ENCODE peak calls at places on chromosomes 13 and 19, in six cellular contexts. M, V, C, E, Z and P are unnamed samples.

GRCh38 chr19:53989600-53990533 is 1.6 kb upstream of the CACNG6 start:
- DNase-seq in M (peak), V (no peak), C (no peak), E (no peak), Z (no peak), P (no peak)

GRCh38 chr13:37656247-37656940 is 57.8 kb upstream of the POSTN start:
- DNase-seq in M (no peak), V (no peak), C (peak), E (no peak), Z (no peak), P (peak)

GRCh38 chr13:113853518-113854237 is 10.2 kb downstream of the GAS6 start:
- DNase-seq in M (peak), V (no peak), C (no peak), E (no peak), Z (peak), P (no peak)

GRCh38 chr13:111938743-111939142 is 128.2 kb upstream of the SOX1 start:
- DNase-seq in M (no peak), V (no peak), C (no peak), E (no peak), Z (no peak), P (no peak)

GRCh38 chr19:2014081-2014693 is 1.3 kb downstream of the BTBD2 start:
- DNase-seq in M (no peak), V (no peak), C (no peak), E (no peak), Z (peak), P (no peak)

GRCh38 chr19:45117167-45117594 is 24.2 kb downstream of the PPP1R37 start:
- DNase-seq in M (no peak), V (no peak), C (no peak), E (no peak), Z (no peak), P (no peak)

GRCh38 chr19:40178756-40179155 is 12.5 kb upstream of the MAP3K10 start:
- DNase-seq in M (no peak), V (no peak), C (no peak), E (no peak), Z (no peak), P (no peak)

GRCh38 chr19:511101-511841 is 4.0 kb downstream of the TPGS1 start:
- DNase-seq in M (peak), V (no peak), C (no peak), E (no peak), Z (no peak), P (no peak)

GRCh38 chr13:98216135-98216565 is 39.1 kb upstream of the RNF113B start:
- DNase-seq in M (peak), V (no peak), C (peak), E (no peak), Z (peak), P (peak)

GRCh38 chr19:1042689-1043511 is 3.0 kb downstream of the ABCA7 start:
- DNase-seq in M (peak), V (no peak), C (no peak), E (no peak), Z (no peak), P (no peak)

GRCh38 chr13:34401741-34402140 is 540.3 kb upstream of the NBEA start:
- DNase-seq in M (no peak), V (no peak), C (no peak), E (no peak), Z (no peak), P (no peak)

GRCh38 chr13:107138987-107139386 is 571.0 kb upstream of the ARGLU1 start:
- DNase-seq in M (no peak), V (no peak), C (no peak), E (no peak), Z (no peak), P (no peak)

GRCh38 chr19:46495789-46496099 is at the start of gene PNMA8B:
- DNase-seq in M (peak), V (peak), C (no peak), E (no peak), Z (peak), P (no peak)

GRCh38 chr19:6765738-6766356 is 1.4 kb downstream of the SH2D3A start:
- DNase-seq in M (no peak), V (peak), C (peak), E (peak), Z (no peak), P (no peak)

GRCh38 chr19:11995174-11995573 is 30.3 kb downstream of the ZNF763 start:
- DNase-seq in M (no peak), V (no peak), C (no peak), E (no peak), Z (no peak), P (no peak)

GRCh38 chr13:47455581-47455980 is 545.5 kb downstream of the SUCLA2 start:
- DNase-seq in M (no peak), V (no peak), C (no peak), E (no peak), Z (no peak), P (no peak)

GRCh38 chr13:48727252-48728011 is 73.7 kb downstream of the CYSLTR2 start:
- DNase-seq in M (no peak), V (no peak), C (no peak), E (no peak), Z (peak), P (no peak)

GRCh38 chr19:19540707-19541515 is 2.8 kb downstream of the CILP2 start:
- DNase-seq in M (peak), V (peak), C (no peak), E (no peak), Z (peak), P (no peak)

GRCh38 chr19:19743176-19743575 is 10.3 kb upstream of the ZNF14 start:
- DNase-seq in M (no peak), V (no peak), C (no peak), E (no peak), Z (no peak), P (no peak)

GRCh38 chr19:15595069-15595468 is 19.9 kb upstream of the CYP4F8 start:
- DNase-seq in M (no peak), V (no peak), C (no peak), E (peak), Z (no peak), P (no peak)

GRCh38 chr13:19321222-19321621 is 139.6 kb upstream of the TUBA3C start:
- DNase-seq in M (no peak), V (no peak), C (no peak), E (no peak), Z (no peak), P (no peak)

GRCh38 chr13:91017031-91017668 is 330.3 kb upstream of the MIR17HG start:
- DNase-seq in M (no peak), V (no peak), C (no peak), E (no peak), Z (no peak), P (no peak)

GRCh38 chr19:14544977-14545715 is 15.8 kb downstream of the TECR start:
- DNase-seq in M (peak), V (no peak), C (no peak), E (no peak), Z (no peak), P (no peak)

GRCh38 chr19:28208745-28209144 is 1004.2 kb downstream of the UQCRFS1 start:
- DNase-seq in M (no peak), V (no peak), C (no peak), E (no peak), Z (no peak), P (no peak)

GRCh38 chr13:44755872-44756271 is 179.7 kb upstream of the TSC22D1 start:
- DNase-seq in M (no peak), V (no peak), C (peak), E (no peak), Z (no peak), P (no peak)

GRCh38 chr19:58037927-58038687 is 4.3 kb downstream of the ZSCAN1 start:
- DNase-seq in M (no peak), V (no peak), C (no peak), E (no peak), Z (no peak), P (no peak)

GRCh38 chr19:44305457-44305856 is 632 bp upstream of the ZNF235 start:
- DNase-seq in M (no peak), V (no peak), C (no peak), E (no peak), Z (no peak), P (no peak)

GRCh38 chr19:58476498-58477015 is 405 bp downstream of the ZNF446 start:
- DNase-seq in M (no peak), V (no peak), C (no peak), E (no peak), Z (no peak), P (no peak)

GRCh38 chr13:105665284-105665683 is 870.2 kb downstream of the EFNB2 start:
- DNase-seq in M (no peak), V (no peak), C (peak), E (no peak), Z (no peak), P (peak)

GRCh38 chr19:7769171-7769570 is 6.1 kb downstream of the CLEC4M start:
- DNase-seq in M (no peak), V (no peak), C (no peak), E (no peak), Z (no peak), P (no peak)

GRCh38 chr19:36528921-36529518 is 949 bp upstream of the ZNF260 start:
- DNase-seq in M (no peak), V (no peak), C (no peak), E (no peak), Z (no peak), P (no peak)

GRCh38 chr13:73110814-73111213 is 52.0 kb downstream of the KLF5 start:
- DNase-seq in M (no peak), V (no peak), C (no peak), E (no peak), Z (no peak), P (no peak)

GRCh38 chr13:29679357-29680050 is 84.0 kb upstream of the SLC7A1 start:
- DNase-seq in M (no peak), V (no peak), C (no peak), E (no peak), Z (no peak), P (no peak)

GRCh38 chr13:107873908-107874307 is 341.4 kb downstream of the LIG4 start:
- DNase-seq in M (no peak), V (no peak), C (no peak), E (no peak), Z (no peak), P (no peak)

GRCh38 chr13:105165449-105166125 is 1369.9 kb downstream of the EFNB2 start:
- DNase-seq in M (no peak), V (no peak), C (peak), E (no peak), Z (no peak), P (no peak)

GRCh38 chr13:28641600-28641926 is 17.4 kb upstream of the POMP start:
- DNase-seq in M (no peak), V (no peak), C (no peak), E (no peak), Z (no peak), P (no peak)

GRCh38 chr19:49355890-49356289 is 6.3 kb downstream of the TEAD2 start:
- DNase-seq in M (no peak), V (peak), C (no peak), E (no peak), Z (no peak), P (no peak)

GRCh38 chr19:21694171-21694906 is 73.0 kb downstream of the ZNF100 start:
- DNase-seq in M (no peak), V (no peak), C (no peak), E (no peak), Z (peak), P (no peak)

GRCh38 chr19:21688464-21688863 is 78.9 kb downstream of the ZNF100 start:
- DNase-seq in M (no peak), V (no peak), C (no peak), E (no peak), Z (no peak), P (no peak)

GRCh38 chr19:21693399-21693798 is 74.0 kb downstream of the ZNF100 start:
- DNase-seq in M (no peak), V (no peak), C (no peak), E (no peak), Z (no peak), P (no peak)

GRCh38 chr19:21697171-21697570 is 70.2 kb downstream of the ZNF100 start:
- DNase-seq in M (no peak), V (no peak), C (no peak), E (no peak), Z (peak), P (no peak)

DNA sequence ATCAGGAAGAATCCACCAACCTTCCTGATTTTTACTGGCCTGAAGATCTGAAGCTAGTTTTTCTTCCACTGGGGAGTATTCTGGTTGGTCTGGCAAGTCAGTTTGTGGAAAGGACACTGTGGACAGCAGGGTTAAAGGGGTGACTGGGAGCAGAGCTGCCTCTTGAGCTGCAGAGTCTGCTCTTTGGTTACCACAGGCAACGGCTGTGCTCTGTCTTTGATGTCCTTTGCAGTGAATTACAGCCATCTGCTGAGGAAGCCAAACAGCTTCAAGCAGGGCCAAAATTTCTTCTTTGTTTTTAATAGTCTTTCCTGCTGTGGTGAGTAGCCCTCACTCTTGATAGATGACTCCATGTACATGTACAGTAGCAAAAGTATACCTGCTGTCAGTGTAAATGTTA is 75.7 kb downstream of the ZNF100 start:
- DNase-seq in M (no peak), V (no peak), C (no peak), E (no peak), Z (peak), P (no peak)
- TF ChIP-seq CTCF in M (no peak), V (no peak), C (no peak), E (no peak), Z (no peak), P (no peak)

GRCh38 chr13:85261757-85262346 is 537.4 kb downstream of the SLITRK6 start:
- DNase-seq in M (no peak), V (no peak), C (no peak), E (no peak), Z (no peak), P (no peak)
- TF ChIP-seq CTCF in M (no peak), V (no peak), C (peak), E (no peak), Z (no peak), P (peak)

GRCh38 chr13:51865838-51866237 is 4.1 kb downstream of the CCDC70 start:
- DNase-seq in M (no peak), V (no peak), C (no peak), E (no peak), Z (no peak), P (no peak)
- TF ChIP-seq CTCF in M (no peak), V (no peak), C (no peak), E (no peak), Z (no peak), P (no peak)

GRCh38 chr19:35327642-35328041 is 1.3 kb upstream of the CD22 start:
- DNase-seq in M (no peak), V (no peak), C (no peak), E (no peak), Z (no peak), P (no peak)
- TF ChIP-seq CTCF in M (no peak), V (no peak), C (peak), E (no peak), Z (no peak), P (peak)

GRCh38 chr19:56253737-56254136 is 18.8 kb upstream of the EDDM13 start:
- DNase-seq in M (no peak), V (no peak), C (peak), E (no peak), Z (no peak), P (no peak)
- TF ChIP-seq CTCF in M (peak), V (peak), C (peak), E (no peak), Z (peak), P (peak)

GRCh38 chr13:110507678-110508381 is 53.7 kb downstream of the RAB20 start:
- DNase-seq in M (peak), V (peak), C (no peak), E (no peak), Z (no peak), P (no peak)
- TF ChIP-seq CTCF in M (no peak), V (no peak), C (no peak), E (no peak), Z (no peak), P (no peak)

GRCh38 chr13:40790232-40790631 is 821 bp downstream of the SLC25A15 start:
- DNase-seq in M (no peak), V (no peak), C (no peak), E (no peak), Z (no peak), P (no peak)

GRCh38 chr13:40787062-40787461 is 2.3 kb upstream of the SLC25A15 start:
- DNase-seq in M (no peak), V (no peak), C (no peak), E (no peak), Z (no peak), P (no peak)

GRCh38 chr13:40784540-40784939 is 4.9 kb upstream of the SLC25A15 start:
- DNase-seq in M (no peak), V (no peak), C (no peak), E (no peak), Z (no peak), P (no peak)

GRCh38 chr13:40789275-40790231 is at the start of gene SLC25A15:
- DNase-seq in M (peak), V (peak), C (peak), E (no peak), Z (peak), P (no peak)

GRCh38 chr13:40786568-40786996 is 2.8 kb upstream of the SLC25A15 start:
- DNase-seq in M (no peak), V (no peak), C (no peak), E (no peak), Z (no peak), P (no peak)
- TF ChIP-seq CTCF in M (no peak), V (no peak), C (no peak), E (no peak), Z (no peak), P (no peak)

GRCh38 chr13:99448586-99448985 is 52.7 kb upstream of the TM9SF2 start:
- DNase-seq in M (no peak), V (no peak), C (no peak), E (no peak), Z (no peak), P (no peak)

GRCh38 chr13:99442273-99442895 is 58.9 kb upstream of the TM9SF2 start:
- DNase-seq in M (no peak), V (no peak), C (no peak), E (peak), Z (no peak), P (no peak)

GRCh38 chr13:99450416-99450815 is 50.9 kb upstream of the TM9SF2 start:
- DNase-seq in M (no peak), V (no peak), C (no peak), E (no peak), Z (no peak), P (no peak)

GRCh38 chr13:99446242-99446641 is 55.0 kb upstream of the TM9SF2 start:
- DNase-seq in M (no peak), V (no peak), C (no peak), E (no peak), Z (no peak), P (no peak)
- TF ChIP-seq CTCF in M (no peak), V (no peak), C (no peak), E (no peak), Z (no peak), P (no peak)